ENCODE peak calls at places on chromosomes 11 and 22, in four cellular contexts. F is suprapubic skin, K is ovary, S is aorta. A is an unnamed sample.
A peak's percentile ranks its signal among the peaks of the same experiment; 100 is the strongest.

GRCh38 chr22:37545703-37546435 is 14.4 kb upstream of the CDC42EP1 start:
- DNase-seq in S (peak; percentile 95), K (peak; percentile 95), F (peak; percentile 95), A (peak; percentile 95)

GRCh38 chr22:42693763-42694683 is 26.6 kb downstream of the A4GALT start:
- DNase-seq in S (no peak), K (no peak), F (no peak), A (no peak)

GRCh38 chr22:49951001-49951677 is 9.4 kb upstream of the PIM3 start:
- DNase-seq in K (no peak), F (no peak), S (no peak), A (peak; percentile 89)

GRCh38 chr11:67371549-67372231 is 1.7 kb downstream of the CLCF1 start:
- DNase-seq in S (no peak), F (no peak), K (no peak), A (peak; percentile 36)

GRCh38 chr11:69123593-69124545 is 31.9 kb upstream of the SMIM38 start:
- DNase-seq in K (peak; percentile 21), S (no peak), F (peak; percentile 64), A (no peak)

GRCh38 chr22:49240472-49240871 is 587.2 kb downstream of the BRD1 start:
- DNase-seq in F (peak; percentile 49), S (peak; percentile 27), K (no peak), A (no peak)

GRCh38 chr22:21697021-21697771 is 31.4 kb downstream of the PPIL2 start:
- DNase-seq in F (no peak), K (no peak), S (peak; percentile 75), A (peak; percentile 45)

GRCh38 chr11:8671651-8672062 is 10.8 kb downstream of the TRIM66 start:
- DNase-seq in K (no peak), S (no peak), F (peak; percentile 61), A (peak; percentile 53)

GRCh38 chr11:91295591-91295990 is 929.0 kb upstream of the FAT3 start:
- DNase-seq in K (no peak), F (no peak), S (no peak), A (no peak)

GRCh38 chr11:85088286-85088685 is 538.9 kb downstream of the DLG2 start:
- DNase-seq in S (no peak), K (no peak), F (no peak), A (no peak)

GRCh38 chr11:86152006-86152862 is 83.3 kb upstream of the PICALM start:
- DNase-seq in F (no peak), S (no peak), K (no peak), A (no peak)

GRCh38 chr11:126485021-126485781 is 129.7 kb downstream of the ST3GAL4 start:
- DNase-seq in F (no peak), K (no peak), S (peak; percentile 59), A (no peak)

GRCh38 chr22:27715078-27715477 is 86.5 kb downstream of the MN1 start:
- DNase-seq in S (peak; percentile 31), K (no peak), F (no peak), A (no peak)

GRCh38 chr11:11163256-11163655 is 189.8 kb downstream of the CSNK2A3 start:
- DNase-seq in S (peak; percentile 51), F (no peak), K (no peak), A (no peak)

GRCh38 chr11:18036456-18036855 is 9.6 kb downstream of the TPH1 start:
- DNase-seq in F (no peak), S (no peak), K (no peak), A (no peak)

GRCh38 chr11:5380740-5381342 is 2.8 kb upstream of the OR51M1 start:
- DNase-seq in S (peak; percentile 57), K (no peak), F (no peak), A (peak; percentile 21)

GRCh38 chr11:60502221-60502775 is 9.7 kb downstream of the MS4A12 start:
- DNase-seq in S (no peak), F (no peak), K (no peak), A (no peak)

GRCh38 chr22:17866127-17866526 is 91.9 kb upstream of the BID start:
- DNase-seq in F (no peak), K (no peak), S (no peak), A (no peak)

GRCh38 chr11:62806611-62807121 is 1.4 kb upstream of the NXF1 start:
- DNase-seq in F (no peak), K (no peak), S (no peak), A (peak; percentile 59)

GRCh38 chr22:28711820-28712777 is 29.5 kb downstream of the CHEK2 start:
- DNase-seq in S (no peak), K (no peak), F (no peak), A (no peak)

GRCh38 chr22:16959345-16959930 is 48.6 kb downstream of the GAB4 start:
- DNase-seq in K (no peak), S (no peak), F (no peak), A (no peak)

GRCh38 chr11:13035711-13036110 is 26.6 kb downstream of the RASSF10 start:
- DNase-seq in K (no peak), S (no peak), F (no peak), A (no peak)

GRCh38 chr11:8604078-8604723 is 10.2 kb upstream of the STK33 start:
- DNase-seq in S (peak; percentile 82), F (no peak), K (no peak), A (no peak)

GRCh38 chr22:28629420-28630184 is 50.0 kb downstream of the TTC28 start:
- DNase-seq in K (no peak), S (no peak), F (no peak), A (no peak)

GRCh38 chr11:76657139-76657823 is 13.3 kb downstream of the LRRC32 start:
- DNase-seq in S (peak; percentile 51), K (peak; percentile 22), F (peak; percentile 57), A (peak; percentile 31)

GRCh38 chr11:76656571-76657081 is 13.9 kb downstream of the LRRC32 start:
- DNase-seq in K (peak; percentile 34), F (peak; percentile 52), S (peak; percentile 74), A (no peak)

GRCh38 chr11:76655466-76656086 is 15.0 kb downstream of the LRRC32 start:
- DNase-seq in K (peak; percentile 37), F (peak; percentile 58), S (peak; percentile 72), A (no peak)

GRCh38 chr11:76654980-76655379 is 15.6 kb downstream of the LRRC32 start:
- DNase-seq in F (peak; percentile 46), K (peak; percentile 38), S (no peak), A (peak; percentile 28)

DNA sequence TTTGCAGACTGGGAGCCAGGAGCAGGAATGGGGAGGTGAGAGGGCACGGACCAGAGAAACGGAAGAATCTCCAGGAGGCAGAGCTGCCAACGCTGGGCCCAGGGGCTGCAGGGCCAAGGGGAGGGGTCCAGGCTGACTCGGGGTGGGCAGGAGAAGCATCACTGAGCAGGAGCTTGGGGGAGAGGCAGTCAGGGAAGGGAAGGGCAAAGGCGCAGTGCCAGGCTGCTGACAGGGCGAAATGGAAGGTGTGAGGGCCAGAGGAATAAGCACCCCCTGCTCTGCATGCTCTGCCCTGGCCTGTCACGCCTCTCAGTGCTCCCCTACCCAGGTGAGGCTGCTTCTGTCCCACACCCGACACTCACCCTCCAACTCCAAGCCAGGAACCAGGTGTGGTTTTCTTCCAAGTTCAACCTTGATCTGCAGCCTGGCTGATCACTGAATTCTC is 14.4 kb downstream of the LRRC32 start:
- DNase-seq in S (peak; percentile 76), F (no peak), K (peak; percentile 46), A (no peak)
- H3K4me1 ChIP-seq in S (no peaks in the 10 kb centered on the region), F (peaks cover 39% of the 10 kb centered on the region), K (peaks cover 21% of the 10 kb centered on the region), A (no peaks in the 10 kb centered on the region)

DNA sequence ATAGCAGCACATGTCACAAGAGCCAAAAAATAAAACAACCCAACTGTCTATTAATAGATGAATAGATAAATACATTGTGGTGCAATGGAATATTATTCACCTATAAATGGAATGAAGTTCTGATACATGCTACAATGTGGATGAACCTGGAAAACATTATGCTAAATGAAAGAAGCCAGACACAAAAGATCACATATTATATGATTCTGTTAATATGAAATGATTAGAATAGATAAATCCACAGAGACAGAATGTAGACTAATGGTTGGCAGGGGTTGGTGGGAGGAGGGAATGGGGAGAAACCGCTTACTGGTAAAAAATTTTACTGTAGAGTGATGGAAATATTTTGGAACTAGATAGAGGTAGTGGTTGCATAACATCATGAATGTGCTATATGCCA is 32.9 kb upstream of the RRM1 start:
- DNase-seq in S (no peak), K (no peak), F (no peak), A (no peak)
- H3K4me1 ChIP-seq in S (peaks cover 7% of the 10 kb centered on the region), K (peaks cover 6% of the 10 kb centered on the region), F (peaks cover 34% of the 10 kb centered on the region), A (no peaks in the 10 kb centered on the region)

GRCh38 chr11:44030276-44030932 is 17.4 kb upstream of the ACCSL start:
- DNase-seq in F (no peak), S (peak; percentile 83), K (peak; percentile 76), A (no peak)
- H3K4me1 ChIP-seq in F (peaks cover 5% of the 10 kb centered on the region), S (peaks cover 11% of the 10 kb centered on the region), K (peaks cover 19% of the 10 kb centered on the region), A (no peaks in the 10 kb centered on the region)

GRCh38 chr11:65452806-65453490 is 30.4 kb downstream of the NEAT1 start:
- DNase-seq in K (no peak), S (no peak), F (peak; percentile 80), A (peak; percentile 35)
- H3K4me1 ChIP-seq in K (peaks cover 11% of the 10 kb centered on the region), S (no peaks in the 10 kb centered on the region), F (peaks cover 37% of the 10 kb centered on the region), A (no peaks in the 10 kb centered on the region)

DNA sequence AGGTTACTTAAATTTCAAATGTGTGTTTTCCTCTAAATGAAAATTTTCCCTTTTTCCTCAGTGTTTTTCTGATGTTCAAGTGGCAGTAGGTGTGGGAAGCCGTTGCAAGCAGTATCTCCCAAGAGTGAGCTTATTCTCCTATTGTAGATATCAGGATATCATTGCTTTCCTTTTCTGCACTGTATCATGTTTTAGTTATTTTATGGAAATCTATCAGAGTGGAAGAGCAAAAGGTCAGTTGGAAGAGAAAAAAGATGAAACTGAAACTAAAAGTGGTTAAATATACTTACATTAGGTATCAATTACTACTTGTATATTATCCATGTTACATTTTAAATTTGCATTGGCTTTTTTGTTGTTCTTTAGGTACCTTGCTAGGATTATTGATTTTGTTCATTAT is 57.0 kb downstream of the PDE3B start:
- DNase-seq in S (no peak), K (no peak), F (no peak), A (no peak)
- H3K4me1 ChIP-seq in S (no peaks in the 10 kb centered on the region), K (no peaks in the 10 kb centered on the region), F (no peaks in the 10 kb centered on the region), A (no peaks in the 10 kb centered on the region)

DNA sequence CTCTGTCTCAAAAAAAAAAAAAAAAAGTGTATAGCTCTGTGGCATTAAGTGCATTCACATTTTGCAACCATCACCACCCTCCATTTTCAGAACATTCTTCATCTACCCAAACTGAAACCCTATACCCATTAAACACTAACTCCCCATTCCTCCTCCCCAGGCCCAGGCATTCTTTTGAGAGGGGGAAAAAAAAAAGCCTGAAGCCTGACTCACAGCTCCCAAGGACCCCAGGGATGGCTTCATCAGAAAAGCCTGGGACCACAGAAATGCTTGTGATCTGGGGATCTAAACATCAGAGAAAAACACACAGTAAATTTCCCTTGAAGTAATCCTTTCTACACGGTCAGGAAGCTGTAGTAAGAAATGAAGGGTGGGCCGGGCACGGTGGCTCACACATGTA is 10.7 kb upstream of the GTSE1 start:
- DNase-seq in S (no peak), K (no peak), F (no peak), A (no peak)
- H3K4me1 ChIP-seq in S (no peaks in the 10 kb centered on the region), K (no peaks in the 10 kb centered on the region), F (peaks cover 39% of the 10 kb centered on the region), A (no peaks in the 10 kb centered on the region)